ENCODE peak calls at places on chromosomes 7 and 10, in nine cellular contexts. D is transverse colon, T is tibial nerve, Q is stomach, X is spleen, C is Peyer's patch, I is esophagus squamous epithelium, N is heart left ventricle, F is IMR-90. V is an unnamed sample. For H3K9me3, the result is how much of the 10 kb centered on the place peaks cover.

GRCh38 chr7:139916717-139917395 is 87.8 kb downstream of the TBXAS1 start:
- DNase-seq in N (no peak), I (no peak), D (peak), X (no peak), Q (no peak), T (no peak), C (no peak), F (no peak), V (no peak)

GRCh38 chr7:120794100-120794729 is 63.7 kb downstream of the TSPAN12 start:
- DNase-seq in F (no peak), N (no peak), Q (no peak), C (no peak), I (no peak), T (no peak), X (no peak), D (no peak), V (no peak)

GRCh38 chr7:140084972-140085371 is 22.2 kb upstream of the PARP12 start:
- DNase-seq in N (no peak), T (no peak), F (no peak), X (peak), C (no peak), D (no peak), Q (no peak), I (no peak), V (no peak)

GRCh38 chr7:23469961-23470250 is 385 bp downstream of the IGF2BP3 start:
- DNase-seq in X (no peak), C (no peak), D (no peak), I (no peak), Q (no peak), T (no peak), F (no peak), N (no peak), V (no peak)

GRCh38 chr7:99102809-99103690 is 40.9 kb downstream of the SMURF1 start:
- DNase-seq in T (no peak), Q (no peak), X (no peak), C (no peak), N (no peak), F (peak), D (no peak), I (no peak), V (no peak)

GRCh38 chr7:131940621-131941020 is 384.2 kb upstream of the PODXL start:
- DNase-seq in F (no peak), C (no peak), Q (no peak), D (no peak), N (no peak), T (no peak), X (no peak), I (no peak), V (no peak)

GRCh38 chr7:66315192-66315591 is 110.1 kb downstream of the TPST1 start:
- DNase-seq in I (no peak), C (no peak), N (no peak), Q (no peak), F (no peak), X (no peak), T (no peak), D (no peak), V (no peak)

GRCh38 chr10:71079761-71080380 is 132.5 kb upstream of the UNC5B start:
- DNase-seq in T (no peak), F (no peak), C (peak), X (peak), N (no peak), I (no peak), Q (peak), D (peak), V (no peak)

GRCh38 chr7:133344275-133344674 is 91.4 kb downstream of the EXOC4 start:
- DNase-seq in F (peak), D (no peak), Q (no peak), X (no peak), C (no peak), I (no peak), T (no peak), N (no peak), V (no peak)

GRCh38 chr10:131834152-131834810 is 66.5 kb upstream of the PPP2R2D start:
- DNase-seq in F (no peak), X (peak), T (no peak), N (peak), C (peak), Q (no peak), D (no peak), I (no peak), V (no peak)

GRCh38 chr10:59382831-59383295 is 20.5 kb upstream of the FAM13C start:
- DNase-seq in T (no peak), D (no peak), C (no peak), N (no peak), I (no peak), Q (no peak), F (peak), X (no peak), V (no peak)

GRCh38 chr7:139762886-139763285 is 14.9 kb downstream of the HIPK2 start:
- DNase-seq in Q (no peak), X (no peak), C (no peak), F (peak), T (no peak), I (no peak), N (no peak), D (no peak), V (no peak)

GRCh38 chr10:86321568-86321967 is 45.0 kb downstream of the GRID1 start:
- DNase-seq in Q (no peak), X (peak), F (no peak), D (no peak), C (no peak), N (no peak), I (no peak), T (no peak), V (no peak)

GRCh38 chr10:124557648-124558338 is 96.2 kb downstream of the LHPP start:
- DNase-seq in T (no peak), X (peak), F (no peak), D (no peak), I (no peak), C (no peak), N (peak), Q (no peak), V (peak)

GRCh38 chr10:27242951-27243551 is 2.5 kb upstream of the ACBD5 start:
- DNase-seq in N (no peak), D (peak), I (peak), T (peak), F (peak), X (peak), Q (peak), C (peak), V (peak)

GRCh38 chr10:62610649-62611229 is 193.8 kb upstream of the ADO start:
- DNase-seq in T (no peak), Q (peak), C (no peak), D (peak), I (no peak), X (peak), N (peak), F (peak), V (peak)

GRCh38 chr10:110717830-110718595 is 73.9 kb downstream of the RBM20 start:
- DNase-seq in D (no peak), F (no peak), N (no peak), Q (no peak), I (no peak), X (no peak), T (peak), C (no peak), V (no peak)

GRCh38 chr10:52409928-52410327 is 95.8 kb downstream of the DKK1 start:
- DNase-seq in T (no peak), X (no peak), Q (no peak), I (no peak), C (no peak), D (no peak), F (no peak), N (no peak), V (no peak)

GRCh38 chr10:33460461-33461294 is 126.2 kb upstream of the NRP1 start:
- DNase-seq in D (no peak), T (peak), N (peak), C (no peak), F (peak), X (no peak), Q (peak), I (no peak), V (peak)

GRCh38 chr10:33335800-33336605 is 1.5 kb upstream of the NRP1 start:
- DNase-seq in X (peak), D (peak), T (peak), C (peak), F (peak), N (peak), I (no peak), Q (peak), V (peak)

GRCh38 chr7:140673770-140674155 is 1.0 kb downstream of the ADCK2 start:
- DNase-seq in C (no peak), Q (peak), I (no peak), T (no peak), N (no peak), X (no peak), F (no peak), D (no peak), V (no peak)

GRCh38 chr7:108323305-108323832 is 132.9 kb downstream of the NRCAM start:
- DNase-seq in T (no peak), Q (no peak), C (no peak), D (no peak), I (no peak), X (no peak), N (no peak), F (no peak), V (no peak)
- H3K9me3 ChIP-seq in T (under half), Q (under half), C (under half), D (under half), I (under half), X (under half), N (under half), F (under half), V (under half)

GRCh38 chr10:75110006-75110632 is 1.3 kb upstream of the SAMD8 start:
- DNase-seq in C (no peak), N (no peak), D (no peak), Q (no peak), T (no peak), F (no peak), I (no peak), X (no peak), V (no peak)

GRCh38 chr10:75108684-75109458 is 2.6 kb upstream of the SAMD8 start:
- DNase-seq in F (no peak), Q (no peak), D (peak), N (no peak), C (no peak), T (no peak), X (no peak), I (no peak), V (peak)

GRCh38 chr10:75109459-75109778 is 2.0 kb upstream of the SAMD8 start:
- DNase-seq in I (no peak), N (no peak), T (no peak), Q (no peak), C (no peak), F (no peak), X (no peak), D (no peak), V (peak)

GRCh38 chr10:75111906-75112703 is 649 bp downstream of the SAMD8 start:
- DNase-seq in T (peak), C (peak), Q (peak), I (no peak), F (peak), X (peak), D (peak), N (peak), V (peak)

GRCh38 chr10:75111367-75111905 is at the start of gene SAMD8:
- DNase-seq in I (peak), F (peak), T (peak), D (peak), Q (peak), N (peak), C (peak), X (peak), V (peak)
- TF ChIP-seq POLR2A in I (peak), F (peak), T (peak), D (peak), Q (peak), N (peak), C (peak), X (peak), V (no peak)

DNA sequence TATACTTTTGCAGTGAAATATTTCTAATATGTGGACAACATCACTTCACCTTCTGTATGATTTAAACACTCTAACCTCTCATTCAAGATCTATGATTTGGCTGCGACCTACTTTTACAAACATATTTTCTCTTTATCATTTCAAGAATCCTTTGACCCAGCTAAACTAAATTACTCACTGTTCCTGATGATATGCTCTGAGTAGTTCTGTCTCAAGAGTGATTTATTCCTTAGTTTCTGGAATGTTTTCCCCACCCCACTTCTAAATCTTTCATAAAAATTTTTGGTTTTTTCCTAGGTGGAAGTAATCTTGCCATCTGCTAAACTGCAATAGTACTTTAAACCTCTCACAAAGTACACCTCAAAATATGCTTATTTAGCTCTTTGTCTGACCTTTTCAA is 170.8 kb downstream of the DNAJC1 start:
- DNase-seq in F (no peak), C (no peak), Q (no peak), T (no peak), D (no peak), X (no peak), N (no peak), I (no peak), V (no peak)
- H3K9me3 ChIP-seq in F (under half), C (under half), Q (half or more), T (under half), D (under half), X (half or more), N (half or more), I (under half), V (under half)

DNA sequence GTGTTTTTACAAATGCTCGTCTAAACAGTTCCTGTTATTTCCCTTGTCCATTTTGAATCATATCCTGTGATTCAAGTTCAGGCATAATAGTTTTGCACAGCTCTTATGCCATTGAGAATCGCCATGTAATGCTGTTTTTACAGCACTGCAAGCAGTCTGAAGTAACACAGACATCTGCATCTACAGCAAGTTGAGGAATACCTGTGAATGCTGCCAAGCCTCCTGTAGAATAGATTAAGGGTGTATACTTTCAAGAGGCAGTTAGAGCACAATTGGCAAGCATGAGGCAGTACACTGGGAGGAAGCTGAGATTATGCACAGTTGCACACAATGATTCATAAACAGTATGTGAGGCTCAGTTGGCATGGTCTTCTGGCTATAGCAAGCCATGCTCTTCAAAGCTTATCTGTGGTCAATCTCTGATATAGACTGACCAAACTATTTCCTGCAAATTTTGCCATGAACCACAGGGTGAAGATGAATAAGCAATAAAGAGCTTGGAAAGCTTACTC is 121.9 kb upstream of the AKR1E2 start:
- DNase-seq in Q (no peak), D (peak), T (no peak), N (no peak), X (no peak), F (peak), C (no peak), I (no peak), V (no peak)
- TF ChIP-seq POLR2A in Q (no peak), D (no peak), T (no peak), N (no peak), X (no peak), F (no peak), C (no peak), I (no peak), V (no peak)

GRCh38 chr7:68984331-68984730 is 613.9 kb upstream of the AUTS2 start:
- DNase-seq in T (no peak), I (no peak), C (no peak), N (no peak), D (no peak), Q (no peak), X (no peak), F (no peak), V (no peak)
- H3K9me3 ChIP-seq in T (under half), I (under half), C (under half), N (under half), D (under half), Q (under half), X (under half), F (under half), V (under half)

GRCh38 chr10:72274730-72275350 is 1.1 kb downstream of the DDIT4 start:
- DNase-seq in I (no peak), D (peak), F (peak), N (peak), C (peak), X (peak), Q (peak), T (no peak), V (peak)
- TF ChIP-seq POLR2A in I (no peak), D (peak), F (no peak), N (no peak), C (no peak), X (no peak), Q (no peak), T (peak), V (no peak)

GRCh38 chr10:128855656-128856428 is 611.2 kb upstream of the MGMT start:
- DNase-seq in C (no peak), N (no peak), F (no peak), X (no peak), I (no peak), Q (no peak), T (no peak), D (no peak), V (no peak)
- H3K9me3 ChIP-seq in C (under half), N (under half), F (under half), X (under half), I (under half), Q (under half), T (under half), D (under half), V (under half)